ENCODE peak calls at places on chromosome 18, in six cellular contexts. B is activated CD4-positive, alpha-beta T cell treated with anti-CD3 and anti-CD28 coated beads, Interleukin-2, amount 50 U/mL, for 4 hours; S is H1; U is Jurkat, Clone E6-1; Z is HS-5; A is B cell. D is an unnamed sample.

GRCh38 chr18:53715243-53715853 is 509.1 kb downstream of the MBD2 start:
- DNase-seq in A (no peak), S (no peak), Z (no peak), U (no peak), B (no peak), D (no peak)

GRCh38 chr18:10752407-10752806 is 226.6 kb downstream of the NAPG start:
- DNase-seq in B (no peak), U (no peak), A (no peak), S (no peak), Z (no peak), D (no peak)

GRCh38 chr18:25230658-25231326 is 121.2 kb downstream of the ZNF521 start:
- DNase-seq in U (no peak), Z (no peak), A (no peak), B (no peak), S (no peak), D (peak)

GRCh38 chr18:62713651-62714247 is 1.6 kb upstream of the PHLPP1 start:
- DNase-seq in Z (no peak), S (no peak), B (no peak), U (no peak), A (no peak), D (no peak)

GRCh38 chr18:51523671-51524070 is 326.2 kb upstream of the MEX3C start:
- DNase-seq in S (no peak), B (no peak), A (no peak), U (no peak), Z (no peak), D (no peak)

GRCh38 chr18:54983041-54983686 is 23.9 kb upstream of the CCDC68 start:
- DNase-seq in Z (peak), U (peak), B (no peak), S (no peak), A (peak), D (no peak)

GRCh38 chr18:44945847-44946490 is 265.3 kb downstream of the SETBP1 start:
- DNase-seq in Z (no peak), U (no peak), S (no peak), B (no peak), A (no peak), D (no peak)

GRCh38 chr18:29711931-29712330 is 1330.6 kb downstream of the DSC3 start:
- DNase-seq in A (no peak), U (no peak), B (no peak), S (peak), Z (no peak), D (no peak)

GRCh38 chr18:24208270-24209035 is 69.6 kb downstream of the CABYR start:
- DNase-seq in U (no peak), B (no peak), Z (no peak), A (no peak), S (no peak), D (no peak)

GRCh38 chr18:21703241-21703820 is 1.2 kb downstream of the ABHD3 start:
- DNase-seq in B (no peak), A (peak), U (no peak), S (no peak), Z (no peak), D (no peak)

GRCh38 chr18:61998957-61999356 is 106.2 kb upstream of the RNF152 start:
- DNase-seq in B (no peak), U (no peak), A (no peak), Z (peak), S (no peak), D (peak)

GRCh38 chr18:58572181-58572580 is 56.7 kb downstream of the ALPK2 start:
- DNase-seq in B (no peak), A (no peak), S (no peak), Z (peak), U (no peak), D (peak)

GRCh38 chr18:5066380-5066977 is 130.6 kb downstream of the AKAIN1 start:
- DNase-seq in Z (no peak), S (peak), U (peak), A (no peak), B (no peak), D (no peak)

GRCh38 chr18:37243756-37244155 is 321.8 kb downstream of the CELF4 start:
- DNase-seq in S (no peak), Z (no peak), U (no peak), A (no peak), B (no peak), D (no peak)

GRCh38 chr18:63272638-63273037 is 46.9 kb downstream of the BCL2 start:
- DNase-seq in A (no peak), S (no peak), B (no peak), U (no peak), Z (no peak), D (no peak)

GRCh38 chr18:9869713-9870430 is 15.9 kb upstream of the TXNDC2 start:
- DNase-seq in Z (peak), B (no peak), S (no peak), U (no peak), A (no peak), D (no peak)

GRCh38 chr18:75057169-75057789 is 151.7 kb downstream of the PTGR3 start:
- DNase-seq in Z (no peak), B (no peak), A (no peak), S (no peak), U (no peak), D (no peak)

GRCh38 chr18:9716780-9717563 is 8.9 kb downstream of the RAB31 start:
- DNase-seq in U (no peak), B (no peak), S (no peak), A (no peak), Z (no peak), D (no peak)

GRCh38 chr18:58860747-58861224 is 3.9 kb upstream of the ZNF532 start:
- DNase-seq in U (no peak), Z (no peak), S (no peak), A (no peak), B (no peak), D (no peak)

GRCh38 chr18:6103758-6104157 is 208.4 kb upstream of the TMEM200C start:
- DNase-seq in A (no peak), S (no peak), B (no peak), U (no peak), Z (no peak), D (no peak)

GRCh38 chr18:68438983-68439382 is 275.9 kb downstream of the TMX3 start:
- DNase-seq in A (no peak), B (no peak), U (no peak), S (no peak), Z (peak), D (peak)

GRCh38 chr18:48682768-48683167 is 143.9 kb downstream of the CTIF start:
- DNase-seq in Z (no peak), A (no peak), U (no peak), S (no peak), B (no peak), D (no peak)

GRCh38 chr18:76970749-76971148 is 148.4 kb downstream of the ZNF236 start:
- DNase-seq in U (no peak), A (no peak), Z (no peak), S (no peak), B (no peak), D (no peak)

GRCh38 chr18:7321831-7322230 is 90.9 kb downstream of the LRRC30 start:
- DNase-seq in U (no peak), A (no peak), S (no peak), Z (no peak), B (no peak), D (no peak)

GRCh38 chr18:51234117-51235010 is 36.9 kb upstream of the MEX3C start:
- DNase-seq in U (no peak), B (no peak), Z (no peak), S (no peak), A (no peak), D (no peak)

GRCh38 chr18:43061318-43061717 is 54.2 kb downstream of the RIT2 start:
- DNase-seq in Z (no peak), A (no peak), U (no peak), S (no peak), B (no peak), D (no peak)

GRCh38 chr18:35938562-35938961 is 33.9 kb upstream of the RMP24 start:
- DNase-seq in A (no peak), Z (no peak), S (no peak), U (no peak), B (no peak), D (no peak)

GRCh38 chr18:67342159-67342558 is 174.4 kb downstream of the DSEL start:
- DNase-seq in U (no peak), B (no peak), A (no peak), S (no peak), Z (no peak), D (no peak)

GRCh38 chr18:78979058-78979680 is 449 bp upstream of the SALL3 start:
- DNase-seq in S (no peak), A (peak), U (no peak), B (no peak), Z (no peak), D (no peak)

GRCh38 chr18:8516391-8517250 is 92.6 kb upstream of the RAB12 start:
- DNase-seq in Z (no peak), U (no peak), B (no peak), A (no peak), S (no peak), D (no peak)

D was measured in AG04449.